ENCODE peak calls at places on chromosomes 16 and 17, in five cellular contexts. One of them, this sample, is unnamed.
A peak's percentile ranks its signal among the peaks of the same experiment; 100 is the strongest.

GRCh38 chr16:82062645-82063058 is 27.6 kb downstream of the HSD17B2 start:
- DNase-seq in mesenchymal stem cell: peak; percentile 95
- DNase-seq in trophoblast cell: peak; percentile 4
- DNase-seq in H9: no peak
- DNase-seq in neuronal stem cell: no peak
- DNase-seq in this sample: no peak

GRCh38 chr16:57536306-57537193 is at the start of gene CCDC102A:
- DNase-seq in mesenchymal stem cell: no peak
- DNase-seq in H9: peak; percentile 57
- DNase-seq in trophoblast cell: peak; percentile 25
- DNase-seq in neuronal stem cell: no peak
- DNase-seq in this sample: peak; percentile 77

GRCh38 chr17:64420143-64420670 is 28.7 kb upstream of the MILR1 start:
- DNase-seq in neuronal stem cell: peak; percentile 63
- DNase-seq in mesenchymal stem cell: peak; percentile 85
- DNase-seq in trophoblast cell: peak; percentile 91
- DNase-seq in H9: peak; percentile 47
- DNase-seq in this sample: no peak

GRCh38 chr16:72739577-72739976 is 308.4 kb downstream of the ZFHX3 start:
- DNase-seq in neuronal stem cell: no peak
- DNase-seq in mesenchymal stem cell: peak; percentile 45
- DNase-seq in H9: no peak
- DNase-seq in trophoblast cell: peak; percentile 85
- DNase-seq in this sample: no peak

GRCh38 chr17:31068291-31068690 is 26.5 kb upstream of the NF1 start:
- DNase-seq in trophoblast cell: peak; percentile 45
- DNase-seq in neuronal stem cell: no peak
- DNase-seq in H9: peak; percentile 82
- DNase-seq in mesenchymal stem cell: peak; percentile 54
- DNase-seq in this sample: peak; percentile 86

GRCh38 chr17:19720631-19721426 is 4.4 kb upstream of the SLC47A2 start:
- DNase-seq in mesenchymal stem cell: no peak
- DNase-seq in neuronal stem cell: no peak
- DNase-seq in H9: no peak
- DNase-seq in trophoblast cell: no peak
- DNase-seq in this sample: no peak

GRCh38 chr16:85083051-85083639 is 29.1 kb downstream of the CIBAR2 start:
- DNase-seq in H9: peak; percentile 83
- DNase-seq in mesenchymal stem cell: no peak
- DNase-seq in trophoblast cell: no peak
- DNase-seq in neuronal stem cell: no peak
- DNase-seq in this sample: peak; percentile 61

GRCh38 chr17:27241346-27241946 is 52.5 kb upstream of the WSB1 start:
- DNase-seq in trophoblast cell: peak; percentile 99
- DNase-seq in mesenchymal stem cell: no peak
- DNase-seq in H9: peak; percentile 44
- DNase-seq in neuronal stem cell: no peak
- DNase-seq in this sample: no peak

GRCh38 chr16:23786964-23787571 is 32.2 kb downstream of the CHP2 start:
- DNase-seq in neuronal stem cell: no peak
- DNase-seq in trophoblast cell: no peak
- DNase-seq in mesenchymal stem cell: no peak
- DNase-seq in H9: peak; percentile 62
- DNase-seq in this sample: peak; percentile 52

GRCh38 chr16:69522732-69523404 is 42.9 kb upstream of the NFAT5 start:
- DNase-seq in trophoblast cell: peak; percentile 58
- DNase-seq in mesenchymal stem cell: no peak
- DNase-seq in H9: no peak
- DNase-seq in neuronal stem cell: no peak
- DNase-seq in this sample: no peak

GRCh38 chr17:19743101-19744100 is 4.7 kb downstream of the ALDH3A1 start:
- DNase-seq in trophoblast cell: no peak
- DNase-seq in H9: no peak
- DNase-seq in mesenchymal stem cell: no peak
- DNase-seq in neuronal stem cell: no peak
- DNase-seq in this sample: no peak

GRCh38 chr17:80281516-80281915 is 20.9 kb downstream of the RNF213 start:
- DNase-seq in trophoblast cell: no peak
- DNase-seq in H9: no peak
- DNase-seq in mesenchymal stem cell: no peak
- DNase-seq in neuronal stem cell: no peak
- DNase-seq in this sample: no peak
- H2BK12ac ChIP-seq in trophoblast cell: no peak overlapping the region
- H2BK12ac ChIP-seq in H9: no peak overlapping the region
- H2BK12ac ChIP-seq in mesenchymal stem cell: no peak overlapping the region
- H2BK12ac ChIP-seq in neuronal stem cell: no peak overlapping the region
- H2BK12ac ChIP-seq in this sample: no peak overlapping the region

GRCh38 chr17:6786618-6787017 is 10.6 kb downstream of the FBXO39 start:
- DNase-seq in mesenchymal stem cell: no peak
- DNase-seq in H9: no peak
- DNase-seq in trophoblast cell: no peak
- DNase-seq in neuronal stem cell: no peak
- DNase-seq in this sample: no peak

GRCh38 chr17:6780886-6781285 is 4.9 kb downstream of the FBXO39 start:
- DNase-seq in mesenchymal stem cell: no peak
- DNase-seq in neuronal stem cell: no peak
- DNase-seq in H9: no peak
- DNase-seq in trophoblast cell: no peak
- DNase-seq in this sample: no peak

GRCh38 chr17:6779411-6779810 is 3.4 kb downstream of the FBXO39 start:
- DNase-seq in neuronal stem cell: no peak
- DNase-seq in trophoblast cell: no peak
- DNase-seq in mesenchymal stem cell: no peak
- DNase-seq in H9: no peak
- DNase-seq in this sample: no peak

GRCh38 chr17:6780001-6780400 is 4.0 kb downstream of the FBXO39 start:
- DNase-seq in neuronal stem cell: no peak
- DNase-seq in H9: no peak
- DNase-seq in mesenchymal stem cell: no peak
- DNase-seq in trophoblast cell: peak; percentile 91
- DNase-seq in this sample: no peak

GRCh38 chr17:6782244-6782643 is 6.2 kb downstream of the FBXO39 start:
- DNase-seq in trophoblast cell: no peak
- DNase-seq in neuronal stem cell: no peak
- DNase-seq in mesenchymal stem cell: no peak
- DNase-seq in H9: no peak
- DNase-seq in this sample: no peak
- H2BK12ac ChIP-seq in trophoblast cell: no peak overlapping the region
- H2BK12ac ChIP-seq in neuronal stem cell: no peak overlapping the region
- H2BK12ac ChIP-seq in mesenchymal stem cell: no peak overlapping the region
- H2BK12ac ChIP-seq in H9: no peak overlapping the region
- H2BK12ac ChIP-seq in this sample: no peak overlapping the region

GRCh38 chr16:8517280-8517679 is 73.0 kb downstream of the TMEM114 start:
- DNase-seq in mesenchymal stem cell: no peak
- DNase-seq in neuronal stem cell: no peak
- DNase-seq in trophoblast cell: no peak
- DNase-seq in H9: no peak
- DNase-seq in this sample: no peak

GRCh38 chr16:8519643-8520042 is 70.7 kb downstream of the TMEM114 start:
- DNase-seq in H9: no peak
- DNase-seq in neuronal stem cell: no peak
- DNase-seq in trophoblast cell: no peak
- DNase-seq in mesenchymal stem cell: no peak
- DNase-seq in this sample: no peak

GRCh38 chr16:8519179-8519578 is 71.1 kb downstream of the TMEM114 start:
- DNase-seq in neuronal stem cell: no peak
- DNase-seq in H9: no peak
- DNase-seq in trophoblast cell: no peak
- DNase-seq in mesenchymal stem cell: no peak
- DNase-seq in this sample: no peak

GRCh38 chr16:8523932-8524331 is 66.4 kb downstream of the TMEM114 start:
- DNase-seq in H9: no peak
- DNase-seq in neuronal stem cell: no peak
- DNase-seq in trophoblast cell: no peak
- DNase-seq in mesenchymal stem cell: no peak
- DNase-seq in this sample: no peak

DNA sequence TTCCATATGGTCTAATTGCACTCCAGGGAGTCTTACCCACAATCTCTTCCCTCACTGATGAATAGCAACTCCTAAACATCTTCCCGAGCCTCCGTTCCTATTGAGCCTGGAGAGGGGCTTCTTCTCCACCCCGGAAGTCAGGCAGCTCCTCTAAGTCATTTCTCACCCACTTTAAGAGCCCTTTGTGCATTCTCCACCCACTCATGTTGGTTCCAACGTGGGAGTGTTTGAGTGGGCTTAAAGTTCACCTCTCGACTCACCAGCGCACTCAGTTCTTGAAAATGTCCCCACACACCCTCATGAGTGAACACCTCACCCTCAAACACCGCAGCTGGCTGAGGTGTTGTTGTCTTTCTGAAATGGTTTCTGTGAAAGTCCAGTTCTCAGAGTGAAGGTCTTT is 67.6 kb downstream of the TMEM114 start:
- DNase-seq in trophoblast cell: no peak
- DNase-seq in mesenchymal stem cell: no peak
- DNase-seq in neuronal stem cell: no peak
- DNase-seq in H9: no peak
- DNase-seq in this sample: no peak
- H2BK12ac ChIP-seq in trophoblast cell: no peak overlapping the region
- H2BK12ac ChIP-seq in mesenchymal stem cell: no peak overlapping the region
- H2BK12ac ChIP-seq in neuronal stem cell: no peak overlapping the region
- H2BK12ac ChIP-seq in H9: no peak overlapping the region
- H2BK12ac ChIP-seq in this sample: no peak overlapping the region

GRCh38 chr17:79370126-79370525 is 240.7 kb downstream of the RBFOX3 start:
- DNase-seq in trophoblast cell: no peak
- DNase-seq in mesenchymal stem cell: no peak
- DNase-seq in H9: no peak
- DNase-seq in neuronal stem cell: no peak
- DNase-seq in this sample: no peak

GRCh38 chr17:79368521-79368920 is 242.3 kb downstream of the RBFOX3 start:
- DNase-seq in trophoblast cell: no peak
- DNase-seq in mesenchymal stem cell: no peak
- DNase-seq in neuronal stem cell: no peak
- DNase-seq in H9: no peak
- DNase-seq in this sample: no peak

GRCh38 chr17:79369532-79369931 is 241.3 kb downstream of the RBFOX3 start:
- DNase-seq in neuronal stem cell: no peak
- DNase-seq in trophoblast cell: no peak
- DNase-seq in H9: no peak
- DNase-seq in mesenchymal stem cell: no peak
- DNase-seq in this sample: no peak

GRCh38 chr17:79370594-79370993 is 240.3 kb downstream of the RBFOX3 start:
- DNase-seq in neuronal stem cell: no peak
- DNase-seq in trophoblast cell: no peak
- DNase-seq in H9: no peak
- DNase-seq in mesenchymal stem cell: no peak
- DNase-seq in this sample: no peak

GRCh38 chr17:79369001-79369400 is 241.8 kb downstream of the RBFOX3 start:
- DNase-seq in H9: no peak
- DNase-seq in neuronal stem cell: no peak
- DNase-seq in trophoblast cell: no peak
- DNase-seq in mesenchymal stem cell: no peak
- DNase-seq in this sample: no peak
- H2BK12ac ChIP-seq in H9: no peak overlapping the region
- H2BK12ac ChIP-seq in neuronal stem cell: no peak overlapping the region
- H2BK12ac ChIP-seq in trophoblast cell: no peak overlapping the region
- H2BK12ac ChIP-seq in mesenchymal stem cell: no peak overlapping the region
- H2BK12ac ChIP-seq in this sample: no peak overlapping the region

GRCh38 chr17:59337741-59338299 is 6.4 kb downstream of the YPEL2 start:
- DNase-seq in trophoblast cell: no peak
- DNase-seq in neuronal stem cell: no peak
- DNase-seq in H9: no peak
- DNase-seq in mesenchymal stem cell: no peak
- DNase-seq in this sample: no peak

GRCh38 chr17:59342681-59343127 is 11.2 kb downstream of the YPEL2 start:
- DNase-seq in H9: no peak
- DNase-seq in mesenchymal stem cell: no peak
- DNase-seq in trophoblast cell: no peak
- DNase-seq in neuronal stem cell: no peak
- DNase-seq in this sample: no peak

GRCh38 chr17:59346341-59346740 is 14.9 kb downstream of the YPEL2 start:
- DNase-seq in mesenchymal stem cell: no peak
- DNase-seq in H9: no peak
- DNase-seq in neuronal stem cell: no peak
- DNase-seq in trophoblast cell: no peak
- DNase-seq in this sample: no peak

GRCh38 chr17:59345476-59345875 is 14.0 kb downstream of the YPEL2 start:
- DNase-seq in H9: no peak
- DNase-seq in neuronal stem cell: no peak
- DNase-seq in trophoblast cell: no peak
- DNase-seq in mesenchymal stem cell: no peak
- DNase-seq in this sample: no peak

DNA sequence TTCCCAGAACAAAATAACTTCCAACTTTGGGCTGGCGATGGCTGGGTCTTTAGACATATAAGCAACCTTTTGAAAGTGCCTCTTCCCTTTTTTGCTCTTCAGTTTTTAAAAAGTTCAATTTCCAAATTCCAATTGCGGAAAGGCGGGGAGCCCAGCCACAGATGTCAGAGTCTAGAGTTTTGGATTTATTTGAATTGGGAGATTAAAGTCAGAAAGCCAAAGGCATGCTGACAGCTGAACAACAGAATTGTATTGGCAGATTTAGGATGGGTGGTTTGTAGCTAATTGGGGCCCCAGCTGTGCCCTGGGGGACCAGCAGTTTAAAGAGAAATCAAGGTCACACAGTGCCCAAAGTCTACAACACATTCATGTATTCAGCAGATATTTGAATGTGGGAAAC is 10.5 kb downstream of the YPEL2 start:
- DNase-seq in mesenchymal stem cell: no peak
- DNase-seq in H9: no peak
- DNase-seq in trophoblast cell: no peak
- DNase-seq in neuronal stem cell: no peak
- DNase-seq in this sample: no peak
- H2BK12ac ChIP-seq in mesenchymal stem cell: no peak overlapping the region
- H2BK12ac ChIP-seq in H9: no peak overlapping the region
- H2BK12ac ChIP-seq in trophoblast cell: no peak overlapping the region
- H2BK12ac ChIP-seq in neuronal stem cell: no peak overlapping the region
- H2BK12ac ChIP-seq in this sample: no peak overlapping the region

GRCh38 chr17:71527311-71527710 is 593.5 kb upstream of the SOX9 start:
- DNase-seq in trophoblast cell: no peak
- DNase-seq in neuronal stem cell: no peak
- DNase-seq in H9: no peak
- DNase-seq in mesenchymal stem cell: no peak
- DNase-seq in this sample: no peak
- H2BK12ac ChIP-seq in trophoblast cell: no peak overlapping the region
- H2BK12ac ChIP-seq in neuronal stem cell: no peak overlapping the region
- H2BK12ac ChIP-seq in H9: no peak overlapping the region
- H2BK12ac ChIP-seq in mesenchymal stem cell: no peak overlapping the region
- H2BK12ac ChIP-seq in this sample: no peak overlapping the region